ENCODE peak calls at places on chromosomes 3 and 15, in eight cellular contexts. P, V, B, N, W, C, S and K are unnamed samples.
A peak's percentile ranks its signal among the peaks of the same experiment; 100 is the strongest.

GRCh38 chr15:66941791-66942190 is 123.6 kb upstream of the SMAD3 start:
- DNase-seq in P (no peak), B (no peak), W (peak; percentile 13), C (no peak), S (no peak), N (no peak), V (no peak), K (no peak)

GRCh38 chr3:157631468-157631867 is 128.3 kb upstream of the VEPH1 start:
- DNase-seq in W (no peak), V (peak; percentile 67), S (no peak), P (no peak), B (no peak), C (no peak), N (no peak), K (no peak)

GRCh38 chr15:90463381-90463780 is 66.3 kb upstream of the CRTC3 start:
- DNase-seq in P (no peak), C (peak; percentile 14), N (no peak), B (no peak), V (peak; percentile 80), W (no peak), S (no peak), K (no peak)

GRCh38 chr3:66592927-66593625 is 92.3 kb upstream of the LRIG1 start:
- DNase-seq in V (peak; percentile 14), P (no peak), S (no peak), N (no peak), B (no peak), W (no peak), C (no peak), K (no peak)

GRCh38 chr15:95760508-95760907 is 570.0 kb upstream of the NR2F2 start:
- DNase-seq in P (peak; percentile 14), V (peak; percentile 29), B (no peak), C (peak; percentile 68), S (no peak), W (no peak), N (no peak), K (no peak)

GRCh38 chr3:41683666-41684350 is 278.1 kb downstream of the ULK4 start:
- DNase-seq in N (no peak), S (no peak), B (no peak), W (no peak), P (no peak), V (peak; percentile 24), C (peak; percentile 69), K (no peak)

GRCh38 chr3:186821429-186822367 is 15.4 kb upstream of the RFC4 start:
- DNase-seq in N (peak; percentile 75), C (peak; percentile 56), S (no peak), V (peak; percentile 84), P (no peak), W (no peak), B (peak; percentile 55), K (no peak)

GRCh38 chr15:50066202-50066601 is 52.8 kb downstream of the ATP8B4 start:
- DNase-seq in P (no peak), S (no peak), C (peak; percentile 64), B (no peak), N (no peak), W (no peak), V (peak; percentile 23), K (peak; percentile 15)

GRCh38 chr15:78605201-78605600 is 15.6 kb downstream of the CHRNA3 start:
- DNase-seq in S (no peak), W (no peak), C (no peak), B (no peak), N (no peak), P (no peak), V (no peak), K (no peak)

GRCh38 chr15:59622289-59622688 is 10.7 kb downstream of the GCNT3 start:
- DNase-seq in C (peak; percentile 86), W (peak; percentile 86), N (peak; percentile 51), P (peak; percentile 18), S (peak; percentile 39), V (peak; percentile 81), B (no peak), K (peak; percentile 15)

GRCh38 chr3:72418149-72418686 is 430.0 kb downstream of the SHQ1 start:
- DNase-seq in V (no peak), S (peak; percentile 9), C (no peak), P (no peak), B (no peak), W (no peak), N (no peak), K (no peak)

GRCh38 chr3:125219261-125219701 is 6.7 kb upstream of the SLC12A8 start:
- DNase-seq in V (no peak), P (no peak), N (no peak), C (no peak), B (no peak), W (no peak), S (no peak), K (no peak)

GRCh38 chr3:176697284-176697889 is 499.9 kb downstream of the TBL1XR1 start:
- DNase-seq in S (no peak), B (no peak), P (no peak), V (no peak), N (no peak), C (no peak), W (no peak), K (no peak)

GRCh38 chr15:65095747-65096104 is 19.2 kb downstream of the KBTBD13 start:
- DNase-seq in N (no peak), C (no peak), P (no peak), W (peak; percentile 32), S (no peak), B (no peak), V (no peak), K (no peak)

GRCh38 chr3:134693804-134694203 is 43.0 kb upstream of the KY start:
- DNase-seq in V (no peak), N (no peak), C (no peak), P (peak; percentile 34), S (no peak), W (no peak), B (no peak), K (no peak)

GRCh38 chr3:113533534-113533892 is 1.2 kb downstream of the SIDT1 start:
- DNase-seq in W (no peak), S (no peak), B (no peak), V (no peak), P (no peak), C (no peak), N (peak; percentile 66), K (no peak)

GRCh38 chr3:58175429-58176184 is 35.2 kb downstream of the DNASE1L3 start:
- DNase-seq in V (peak; percentile 47), B (no peak), P (no peak), S (no peak), N (no peak), C (peak; percentile 65), W (no peak), K (no peak)

GRCh38 chr15:69974321-69974720 is 123.4 kb downstream of the TLE3 start:
- DNase-seq in V (no peak), W (no peak), P (no peak), S (no peak), N (no peak), C (no peak), B (no peak), K (no peak)

GRCh38 chr3:181619897-181620296 is 91.8 kb upstream of the SOX2 start:
- DNase-seq in V (no peak), W (no peak), P (no peak), B (no peak), N (no peak), C (no peak), S (no peak), K (no peak)

GRCh38 chr15:33729648-33730047 is 238.6 kb upstream of the CHRM5 start:
- DNase-seq in B (no peak), P (no peak), V (peak; percentile 29), W (no peak), S (no peak), N (peak; percentile 1), C (peak; percentile 36), K (no peak)

GRCh38 chr15:38992541-38993334 is 428.1 kb upstream of the RASGRP1 start:
- DNase-seq in W (no peak), P (no peak), C (no peak), V (no peak), S (no peak), N (no peak), B (no peak), K (no peak)

GRCh38 chr15:29724026-29724425 is 98.2 kb downstream of the TJP1 start:
- DNase-seq in P (no peak), C (no peak), V (no peak), W (no peak), S (no peak), N (no peak), B (no peak), K (no peak)

GRCh38 chr15:29727871-29728270 is 94.4 kb downstream of the TJP1 start:
- DNase-seq in V (no peak), W (no peak), P (no peak), S (no peak), C (no peak), N (no peak), B (no peak), K (no peak)

GRCh38 chr15:29731865-29732264 is 90.4 kb downstream of the TJP1 start:
- DNase-seq in V (no peak), S (no peak), C (no peak), P (no peak), W (no peak), B (no peak), N (no peak), K (no peak)

GRCh38 chr15:29726553-29726952 is 95.7 kb downstream of the TJP1 start:
- DNase-seq in C (no peak), P (no peak), S (no peak), B (no peak), V (no peak), W (no peak), N (no peak), K (no peak)

GRCh38 chr15:29728418-29728817 is 93.8 kb downstream of the TJP1 start:
- DNase-seq in W (no peak), N (no peak), V (no peak), C (no peak), P (no peak), S (no peak), B (no peak), K (no peak)
- H3K4me3 ChIP-seq in W (no peak overlapping the region), N (no peak overlapping the region), V (no peak overlapping the region), C (no peak overlapping the region), P (no peak overlapping the region), S (no peak overlapping the region), B (no peak overlapping the region), K (no peak overlapping the region)

GRCh38 chr3:149586871-149587270 is 71.0 kb downstream of the WWTR1 start:
- DNase-seq in P (no peak), N (no peak), B (no peak), C (peak; percentile 39), V (peak; percentile 74), S (no peak), W (no peak), K (no peak)
- H3K4me3 ChIP-seq in P (no peak overlapping the region), N (no peak overlapping the region), B (no peak overlapping the region), C (no peak overlapping the region), V (no peak overlapping the region), S (no peak overlapping the region), W (no peak overlapping the region), K (no peak overlapping the region)

GRCh38 chr3:12284591-12284990 is 4.3 kb upstream of the PPARG start:
- DNase-seq in S (no peak), P (no peak), N (no peak), C (no peak), B (no peak), V (no peak), W (no peak), K (no peak)
- H3K4me3 ChIP-seq in S (no peak overlapping the region), P (no peak overlapping the region), N (no peak overlapping the region), C (no peak overlapping the region), B (no peak overlapping the region), V (no peak overlapping the region), W (no peak overlapping the region), K (no peak overlapping the region)

DNA sequence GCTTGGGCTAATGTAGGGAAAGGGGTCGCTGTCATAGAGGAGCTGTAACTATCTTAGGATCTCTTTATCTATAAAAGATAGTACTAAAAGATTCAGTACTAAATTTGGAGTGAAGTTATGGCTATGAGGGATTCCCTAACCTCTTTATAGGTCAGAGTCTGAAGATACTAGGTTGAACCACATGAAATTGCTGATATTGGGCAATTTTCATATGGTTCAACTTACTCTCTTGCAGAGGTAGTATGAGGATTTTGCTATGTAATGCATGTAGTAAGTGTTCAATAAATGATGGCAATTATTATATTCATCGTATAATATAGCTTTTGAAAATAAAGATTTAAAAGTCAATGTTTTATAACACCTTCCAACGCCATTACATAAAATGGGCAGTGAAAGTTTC is 1.9 kb upstream of the TFDP2 start:
- DNase-seq in N (no peak), S (no peak), P (no peak), W (no peak), C (no peak), B (no peak), V (no peak), K (no peak)
- H3K4me3 ChIP-seq in N (no peak overlapping the region), S (no peak overlapping the region), P (no peak overlapping the region), W (no peak overlapping the region), C (no peak overlapping the region), B (no peak overlapping the region), V (no peak overlapping the region), K (no peak overlapping the region)